ENCODE peak calls at places on chromosomes 16 and 17, in eight cellular contexts. One of them, this sample, is unnamed.

GRCh38 chr17:3575506-3575905 is 17.9 kb upstream of the TRPV3 start:
- DNase-seq in endodermal cell: no peak
- DNase-seq in Peyer's patch: no peak
- DNase-seq in AG04450: no peak
- DNase-seq in adrenal gland: no peak
- DNase-seq in epithelial cell of proximal tubule: no peak
- DNase-seq in ovary: no peak
- DNase-seq in left ventricle myocardium inferior: no peak
- DNase-seq in this sample: no peak

GRCh38 chr16:11224096-11224893 is 31.7 kb downstream of the SOCS1 start:
- DNase-seq in endodermal cell: peak; percentile 91
- DNase-seq in Peyer's patch: peak; percentile 97
- DNase-seq in AG04450: no peak
- DNase-seq in adrenal gland: peak; percentile 66
- DNase-seq in epithelial cell of proximal tubule: no peak
- DNase-seq in ovary: no peak
- DNase-seq in left ventricle myocardium inferior: peak; percentile 85
- DNase-seq in this sample: peak; percentile 93

GRCh38 chr17:33436321-33436720 is 143.2 kb upstream of the ASIC2 start:
- DNase-seq in endodermal cell: no peak
- DNase-seq in Peyer's patch: no peak
- DNase-seq in AG04450: no peak
- DNase-seq in adrenal gland: no peak
- DNase-seq in epithelial cell of proximal tubule: no peak
- DNase-seq in ovary: no peak
- DNase-seq in left ventricle myocardium inferior: no peak
- DNase-seq in this sample: no peak

GRCh38 chr17:81996757-81997441 is 19.5 kb downstream of the ASPSCR1 start:
- DNase-seq in endodermal cell: no peak
- DNase-seq in Peyer's patch: no peak
- DNase-seq in AG04450: no peak
- DNase-seq in adrenal gland: no peak
- DNase-seq in epithelial cell of proximal tubule: no peak
- DNase-seq in ovary: no peak
- DNase-seq in left ventricle myocardium inferior: no peak
- DNase-seq in this sample: no peak

GRCh38 chr17:35448899-35449227 is 297 bp upstream of the SLFN13 start:
- DNase-seq in endodermal cell: no peak
- DNase-seq in Peyer's patch: no peak
- DNase-seq in AG04450: no peak
- DNase-seq in adrenal gland: no peak
- DNase-seq in epithelial cell of proximal tubule: no peak
- DNase-seq in ovary: no peak
- DNase-seq in left ventricle myocardium inferior: no peak
- DNase-seq in this sample: no peak

GRCh38 chr17:75152971-75153853 is 1.1 kb downstream of the JPT1 start:
- DNase-seq in endodermal cell: peak; percentile 86
- DNase-seq in Peyer's patch: peak; percentile 84
- DNase-seq in AG04450: no peak
- DNase-seq in adrenal gland: peak; percentile 24
- DNase-seq in epithelial cell of proximal tubule: no peak
- DNase-seq in ovary: no peak
- DNase-seq in left ventricle myocardium inferior: no peak
- DNase-seq in this sample: no peak

GRCh38 chr17:72426321-72426720 is 305.5 kb downstream of the SOX9 start:
- DNase-seq in endodermal cell: peak; percentile 35
- DNase-seq in Peyer's patch: no peak
- DNase-seq in AG04450: no peak
- DNase-seq in adrenal gland: no peak
- DNase-seq in epithelial cell of proximal tubule: no peak
- DNase-seq in ovary: no peak
- DNase-seq in left ventricle myocardium inferior: no peak
- DNase-seq in this sample: no peak

GRCh38 chr16:16062023-16062932 is 112.9 kb downstream of the ABCC1 start:
- DNase-seq in endodermal cell: peak; percentile 67
- DNase-seq in Peyer's patch: peak; percentile 55
- DNase-seq in AG04450: no peak
- DNase-seq in adrenal gland: no peak
- DNase-seq in epithelial cell of proximal tubule: no peak
- DNase-seq in ovary: no peak
- DNase-seq in left ventricle myocardium inferior: peak; percentile 29
- DNase-seq in this sample: peak; percentile 55

GRCh38 chr17:83108709-83109108 is 29.3 kb downstream of the METRNL start:
- DNase-seq in endodermal cell: no peak
- DNase-seq in Peyer's patch: no peak
- DNase-seq in AG04450: no peak
- DNase-seq in adrenal gland: no peak
- DNase-seq in epithelial cell of proximal tubule: no peak
- DNase-seq in ovary: no peak
- DNase-seq in left ventricle myocardium inferior: no peak
- DNase-seq in this sample: no peak

GRCh38 chr17:83110755-83111154 is 31.3 kb downstream of the METRNL start:
- DNase-seq in endodermal cell: no peak
- DNase-seq in Peyer's patch: no peak
- DNase-seq in AG04450: no peak
- DNase-seq in adrenal gland: peak; percentile 41
- DNase-seq in epithelial cell of proximal tubule: no peak
- DNase-seq in ovary: no peak
- DNase-seq in left ventricle myocardium inferior: no peak
- DNase-seq in this sample: no peak

GRCh38 chr17:83109386-83109785 is 30.0 kb downstream of the METRNL start:
- DNase-seq in endodermal cell: no peak
- DNase-seq in Peyer's patch: no peak
- DNase-seq in AG04450: no peak
- DNase-seq in adrenal gland: no peak
- DNase-seq in epithelial cell of proximal tubule: no peak
- DNase-seq in ovary: no peak
- DNase-seq in left ventricle myocardium inferior: no peak
- DNase-seq in this sample: no peak

GRCh38 chr17:83111516-83112282 is 32.3 kb downstream of the METRNL start:
- DNase-seq in endodermal cell: no peak
- DNase-seq in Peyer's patch: no peak
- DNase-seq in AG04450: no peak
- DNase-seq in adrenal gland: peak; percentile 5
- DNase-seq in epithelial cell of proximal tubule: no peak
- DNase-seq in ovary: no peak
- DNase-seq in left ventricle myocardium inferior: no peak
- DNase-seq in this sample: no peak

DNA sequence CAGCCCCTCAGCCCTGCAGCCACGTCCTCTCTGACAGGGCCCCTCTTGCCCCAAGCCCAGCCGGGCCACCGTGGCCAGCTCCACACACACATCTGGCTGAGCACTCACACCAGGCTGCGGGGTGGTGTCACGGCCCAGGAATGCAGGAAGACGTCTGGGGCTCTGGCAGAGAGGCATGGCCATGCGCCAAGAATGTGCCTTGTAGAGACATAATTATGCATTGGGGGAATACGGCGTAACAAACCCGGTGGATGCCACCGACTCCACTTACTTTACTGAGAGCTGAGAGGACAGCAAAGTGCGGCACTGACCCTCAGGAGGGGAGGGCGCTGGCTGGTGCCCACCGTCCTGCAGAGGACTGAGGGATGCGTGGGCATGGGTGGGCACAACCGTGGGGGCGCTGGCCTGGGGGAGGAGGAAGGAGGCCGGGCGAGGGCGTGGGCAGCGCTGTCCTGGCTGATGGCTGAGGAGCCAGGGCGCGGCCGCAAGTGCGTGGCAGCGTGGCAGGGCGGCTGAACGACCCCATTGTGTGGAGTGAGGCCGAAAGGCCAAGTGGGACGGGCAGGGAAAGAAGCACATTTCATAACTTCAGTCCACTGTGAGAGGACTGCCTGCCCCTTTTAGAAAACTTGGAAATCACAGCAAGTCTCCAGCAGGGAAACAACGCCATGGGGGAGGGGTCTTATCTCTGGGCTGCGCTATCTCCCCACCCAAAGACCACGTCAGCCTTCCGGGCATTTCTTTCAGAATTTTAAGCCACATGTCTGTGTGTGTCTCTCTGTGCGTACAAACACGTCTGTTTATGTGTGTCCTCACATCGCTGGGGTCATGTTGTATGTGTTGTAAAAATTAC is 30.6 kb downstream of the METRNL start:
- DNase-seq in endodermal cell: no peak
- DNase-seq in Peyer's patch: peak; percentile 85
- DNase-seq in AG04450: peak; percentile 88
- DNase-seq in adrenal gland: peak; percentile 83
- DNase-seq in epithelial cell of proximal tubule: peak; percentile 64
- DNase-seq in ovary: peak; percentile 91
- DNase-seq in left ventricle myocardium inferior: peak; percentile 83
- DNase-seq in this sample: no peak
- H3K4me3 ChIP-seq in endodermal cell: no peak overlapping the region
- H3K4me3 ChIP-seq in Peyer's patch: no peak overlapping the region
- H3K4me3 ChIP-seq in AG04450: peak overlapping the region; percentile 43
- H3K4me3 ChIP-seq in adrenal gland: peak overlapping the region; percentile 34
- H3K4me3 ChIP-seq in epithelial cell of proximal tubule: peak overlapping the region; percentile 41
- H3K4me3 ChIP-seq in ovary: peak overlapping the region; percentile 3
- H3K4me3 ChIP-seq in left ventricle myocardium inferior: peak overlapping the region; percentile 59
- H3K4me3 ChIP-seq in this sample: no peak overlapping the region

GRCh38 chr16:87966685-87967185 is 15.5 kb downstream of the BANP start:
- DNase-seq in endodermal cell: peak; percentile 50
- DNase-seq in Peyer's patch: no peak
- DNase-seq in AG04450: no peak
- DNase-seq in adrenal gland: peak; percentile 40
- DNase-seq in epithelial cell of proximal tubule: no peak
- DNase-seq in ovary: no peak
- DNase-seq in left ventricle myocardium inferior: no peak
- DNase-seq in this sample: no peak
- H3K4me3 ChIP-seq in endodermal cell: no peak overlapping the region
- H3K4me3 ChIP-seq in Peyer's patch: no peak overlapping the region
- H3K4me3 ChIP-seq in AG04450: no peak overlapping the region
- H3K4me3 ChIP-seq in adrenal gland: peak overlapping the region; percentile 11
- H3K4me3 ChIP-seq in epithelial cell of proximal tubule: peak overlapping the region; percentile 46
- H3K4me3 ChIP-seq in ovary: no peak overlapping the region
- H3K4me3 ChIP-seq in left ventricle myocardium inferior: peak overlapping the region; percentile 38
- H3K4me3 ChIP-seq in this sample: peak overlapping the region; percentile 35

GRCh38 chr17:76445697-76446448 is 7.1 kb downstream of the UBE2O start:
- DNase-seq in endodermal cell: peak; percentile 66
- DNase-seq in Peyer's patch: no peak
- DNase-seq in AG04450: no peak
- DNase-seq in adrenal gland: no peak
- DNase-seq in epithelial cell of proximal tubule: no peak
- DNase-seq in ovary: no peak
- DNase-seq in left ventricle myocardium inferior: no peak
- DNase-seq in this sample: no peak

GRCh38 chr17:76449126-76449525 is 3.8 kb downstream of the UBE2O start:
- DNase-seq in endodermal cell: no peak
- DNase-seq in Peyer's patch: no peak
- DNase-seq in AG04450: no peak
- DNase-seq in adrenal gland: no peak
- DNase-seq in epithelial cell of proximal tubule: no peak
- DNase-seq in ovary: no peak
- DNase-seq in left ventricle myocardium inferior: no peak
- DNase-seq in this sample: no peak

GRCh38 chr17:76444518-76445311 is 8.2 kb downstream of the UBE2O start:
- DNase-seq in endodermal cell: peak; percentile 75
- DNase-seq in Peyer's patch: no peak
- DNase-seq in AG04450: no peak
- DNase-seq in adrenal gland: no peak
- DNase-seq in epithelial cell of proximal tubule: no peak
- DNase-seq in ovary: no peak
- DNase-seq in left ventricle myocardium inferior: no peak
- DNase-seq in this sample: no peak

GRCh38 chr17:76447931-76448652 is 4.9 kb downstream of the UBE2O start:
- DNase-seq in endodermal cell: no peak
- DNase-seq in Peyer's patch: no peak
- DNase-seq in AG04450: no peak
- DNase-seq in adrenal gland: no peak
- DNase-seq in epithelial cell of proximal tubule: no peak
- DNase-seq in ovary: no peak
- DNase-seq in left ventricle myocardium inferior: no peak
- DNase-seq in this sample: peak; percentile 42

DNA sequence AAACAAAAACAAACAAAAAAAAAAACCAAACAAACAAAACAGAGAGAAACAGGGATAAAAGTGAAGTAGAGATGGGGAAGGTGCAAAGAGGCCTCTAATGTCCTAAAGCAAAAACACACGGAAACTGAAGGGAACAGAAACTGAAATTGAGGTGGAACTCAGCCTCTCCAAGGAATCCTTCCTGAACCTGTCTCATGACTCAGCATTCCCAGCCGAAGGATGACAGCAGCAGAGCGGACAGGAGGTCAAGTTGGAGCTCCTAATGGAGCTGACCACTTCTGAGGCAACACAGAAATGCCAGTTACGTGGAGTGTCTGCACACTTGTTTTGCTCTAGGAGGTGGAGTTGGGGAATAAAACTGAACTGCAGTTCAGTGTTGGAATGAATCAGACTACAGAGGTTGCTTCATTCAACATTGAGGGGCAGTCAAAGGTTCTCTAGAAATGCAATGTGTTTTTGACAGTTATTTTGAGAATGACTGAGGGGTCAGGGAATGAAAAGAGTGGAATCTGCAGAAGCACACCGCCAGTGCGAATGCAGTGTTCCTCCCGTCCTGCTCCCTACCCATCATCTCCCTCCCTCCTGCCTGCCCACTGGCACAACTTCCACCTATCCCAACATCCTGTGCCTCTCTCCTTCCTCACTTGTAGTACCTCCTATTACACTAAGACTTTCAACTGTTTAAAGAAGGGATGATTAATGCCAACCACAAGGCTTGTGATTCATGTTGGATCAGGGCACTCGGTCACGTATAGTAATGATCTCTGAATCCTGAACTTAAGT is 6.3 kb downstream of the UBE2O start:
- DNase-seq in endodermal cell: peak; percentile 82
- DNase-seq in Peyer's patch: peak; percentile 65
- DNase-seq in AG04450: no peak
- DNase-seq in adrenal gland: peak; percentile 75
- DNase-seq in epithelial cell of proximal tubule: peak; percentile 86
- DNase-seq in ovary: no peak
- DNase-seq in left ventricle myocardium inferior: no peak
- DNase-seq in this sample: no peak
- H3K4me3 ChIP-seq in endodermal cell: no peak overlapping the region
- H3K4me3 ChIP-seq in Peyer's patch: no peak overlapping the region
- H3K4me3 ChIP-seq in AG04450: peak overlapping the region; percentile 34
- H3K4me3 ChIP-seq in adrenal gland: no peak overlapping the region
- H3K4me3 ChIP-seq in epithelial cell of proximal tubule: peak overlapping the region; percentile 17
- H3K4me3 ChIP-seq in ovary: no peak overlapping the region
- H3K4me3 ChIP-seq in left ventricle myocardium inferior: peak overlapping the region; percentile 15
- H3K4me3 ChIP-seq in this sample: no peak overlapping the region

DNA sequence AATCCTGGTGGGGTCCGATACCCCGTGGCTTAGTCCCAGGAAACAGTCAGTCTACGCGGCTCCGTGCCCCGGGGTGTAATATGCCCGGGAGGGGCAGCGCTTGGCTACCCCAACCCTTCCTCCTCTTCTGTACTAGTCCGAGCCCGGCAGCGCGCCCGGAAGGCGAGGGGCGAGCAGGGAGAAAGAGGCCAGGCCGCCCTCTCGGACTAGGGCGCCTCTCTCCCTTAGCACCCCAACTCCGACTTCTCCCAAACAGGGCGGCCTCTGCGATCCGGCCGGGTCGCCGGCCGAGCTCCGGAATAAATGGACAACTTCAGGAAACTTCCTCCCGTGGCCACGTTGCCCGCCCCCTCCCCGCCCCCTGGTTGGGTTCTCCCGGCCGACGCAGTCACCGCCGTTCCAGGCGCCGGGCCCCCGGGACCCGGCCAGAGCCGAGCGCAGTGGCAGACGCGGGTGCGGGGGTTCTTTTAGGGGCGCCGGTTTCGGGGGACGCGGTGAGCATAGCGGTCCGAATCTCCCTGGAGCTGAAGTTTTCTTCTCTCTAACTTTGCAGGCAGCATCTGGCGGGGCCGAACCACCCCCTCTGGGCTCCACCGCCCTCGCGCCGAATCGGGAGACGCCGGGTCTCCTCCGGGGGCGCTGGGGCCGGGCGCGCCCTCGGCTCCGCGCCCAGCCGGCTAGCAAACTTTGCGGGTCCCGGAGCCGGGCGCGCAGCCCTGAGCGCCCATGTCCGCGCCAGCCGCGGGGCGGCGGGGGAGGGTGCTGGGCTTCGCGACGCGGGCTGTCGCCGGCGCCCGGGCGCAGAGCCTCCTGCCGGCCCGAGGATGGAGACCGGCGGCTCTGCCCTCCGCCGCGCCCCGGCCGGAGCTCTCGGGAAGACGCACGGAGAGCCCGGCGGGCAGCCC is at the start of gene SDK2:
- DNase-seq in endodermal cell: peak; percentile 83
- DNase-seq in Peyer's patch: no peak
- DNase-seq in AG04450: no peak
- DNase-seq in adrenal gland: no peak
- DNase-seq in epithelial cell of proximal tubule: no peak
- DNase-seq in ovary: no peak
- DNase-seq in left ventricle myocardium inferior: no peak
- DNase-seq in this sample: no peak
- H3K4me3 ChIP-seq in endodermal cell: peak within 1 kb of the TSS; percentile 81
- H3K4me3 ChIP-seq in Peyer's patch: peak within 1 kb of the TSS; percentile 44
- H3K4me3 ChIP-seq in AG04450: no peak within 1 kb of the TSS
- H3K4me3 ChIP-seq in adrenal gland: peak within 1 kb of the TSS; percentile 53
- H3K4me3 ChIP-seq in epithelial cell of proximal tubule: peak within 1 kb of the TSS; percentile 16
- H3K4me3 ChIP-seq in ovary: peak within 1 kb of the TSS; percentile 27
- H3K4me3 ChIP-seq in left ventricle myocardium inferior: peak within 1 kb of the TSS; percentile 71
- H3K4me3 ChIP-seq in this sample: peak within 1 kb of the TSS; percentile 51

This sample was measured in gastrocnemius medialis.